ENCODE peak calls at places on chromosomes 5 and 9, in eight cellular contexts. One of them, this sample, is unnamed.

GRCh38 chr9:130948266-130948665 is 9.2 kb upstream of the FIBCD1 start:
- DNase-seq in activated effector memory CD4-positive, alpha-beta T cell treated with Interleukin-2 at 50 U/mL for 16 hours: no peak
- DNase-seq in cardiac fibroblast: no peak
- DNase-seq in Caco-2: no peak
- DNase-seq in effector memory CD8-positive, alpha-beta T cell: no peak
- DNase-seq in mucosa of gallbladder: no peak
- DNase-seq in progenitor cell of endocrine pancreas: no peak
- DNase-seq in GM20000: no peak
- DNase-seq in this sample: no peak

GRCh38 chr9:14424323-14424722 is 110.4 kb upstream of the NFIB start:
- DNase-seq in GM20000: no peak
- DNase-seq in progenitor cell of endocrine pancreas: no peak
- DNase-seq in cardiac fibroblast: no peak
- DNase-seq in effector memory CD8-positive, alpha-beta T cell: no peak
- DNase-seq in mucosa of gallbladder: no peak
- DNase-seq in Caco-2: no peak
- DNase-seq in activated effector memory CD4-positive, alpha-beta T cell treated with Interleukin-2 at 50 U/mL for 16 hours: no peak
- DNase-seq in this sample: no peak

GRCh38 chr5:1772634-1773033 is 27.0 kb downstream of the MRPL36 start:
- DNase-seq in mucosa of gallbladder: no peak
- DNase-seq in activated effector memory CD4-positive, alpha-beta T cell treated with Interleukin-2 at 50 U/mL for 16 hours: no peak
- DNase-seq in effector memory CD8-positive, alpha-beta T cell: no peak
- DNase-seq in GM20000: no peak
- DNase-seq in progenitor cell of endocrine pancreas: no peak
- DNase-seq in cardiac fibroblast: peak
- DNase-seq in Caco-2: peak
- DNase-seq in this sample: peak

GRCh38 chr9:86262436-86262835 is 3.0 kb upstream of the C9orf153 start:
- DNase-seq in Caco-2: no peak
- DNase-seq in progenitor cell of endocrine pancreas: no peak
- DNase-seq in effector memory CD8-positive, alpha-beta T cell: no peak
- DNase-seq in GM20000: no peak
- DNase-seq in cardiac fibroblast: no peak
- DNase-seq in mucosa of gallbladder: no peak
- DNase-seq in activated effector memory CD4-positive, alpha-beta T cell treated with Interleukin-2 at 50 U/mL for 16 hours: no peak
- DNase-seq in this sample: no peak

GRCh38 chr5:114367029-114367428 is 5.2 kb downstream of the KCNN2 start:
- DNase-seq in progenitor cell of endocrine pancreas: no peak
- DNase-seq in GM20000: no peak
- DNase-seq in activated effector memory CD4-positive, alpha-beta T cell treated with Interleukin-2 at 50 U/mL for 16 hours: no peak
- DNase-seq in cardiac fibroblast: peak
- DNase-seq in effector memory CD8-positive, alpha-beta T cell: no peak
- DNase-seq in mucosa of gallbladder: no peak
- DNase-seq in Caco-2: no peak
- DNase-seq in this sample: peak

GRCh38 chr9:93698140-93698908 is 121.9 kb downstream of the PHF2 start:
- DNase-seq in GM20000: no peak
- DNase-seq in effector memory CD8-positive, alpha-beta T cell: no peak
- DNase-seq in activated effector memory CD4-positive, alpha-beta T cell treated with Interleukin-2 at 50 U/mL for 16 hours: no peak
- DNase-seq in mucosa of gallbladder: no peak
- DNase-seq in cardiac fibroblast: no peak
- DNase-seq in Caco-2: no peak
- DNase-seq in progenitor cell of endocrine pancreas: peak
- DNase-seq in this sample: no peak

GRCh38 chr5:88438006-88438405 is 169.4 kb upstream of the TMEM161B start:
- DNase-seq in cardiac fibroblast: no peak
- DNase-seq in GM20000: no peak
- DNase-seq in Caco-2: no peak
- DNase-seq in progenitor cell of endocrine pancreas: no peak
- DNase-seq in activated effector memory CD4-positive, alpha-beta T cell treated with Interleukin-2 at 50 U/mL for 16 hours: no peak
- DNase-seq in mucosa of gallbladder: no peak
- DNase-seq in effector memory CD8-positive, alpha-beta T cell: no peak
- DNase-seq in this sample: no peak

GRCh38 chr9:129221233-129221632 is 43.2 kb upstream of the IER5L start:
- DNase-seq in Caco-2: no peak
- DNase-seq in GM20000: no peak
- DNase-seq in cardiac fibroblast: no peak
- DNase-seq in activated effector memory CD4-positive, alpha-beta T cell treated with Interleukin-2 at 50 U/mL for 16 hours: no peak
- DNase-seq in effector memory CD8-positive, alpha-beta T cell: peak
- DNase-seq in mucosa of gallbladder: no peak
- DNase-seq in progenitor cell of endocrine pancreas: no peak
- DNase-seq in this sample: no peak

GRCh38 chr5:6504677-6505414 is 56.2 kb downstream of the UBE2QL1 start:
- DNase-seq in GM20000: no peak
- DNase-seq in effector memory CD8-positive, alpha-beta T cell: no peak
- DNase-seq in mucosa of gallbladder: no peak
- DNase-seq in activated effector memory CD4-positive, alpha-beta T cell treated with Interleukin-2 at 50 U/mL for 16 hours: no peak
- DNase-seq in Caco-2: no peak
- DNase-seq in cardiac fibroblast: no peak
- DNase-seq in progenitor cell of endocrine pancreas: no peak
- DNase-seq in this sample: no peak

GRCh38 chr5:34717426-34718327 is 61.5 kb downstream of the RAI14 start:
- DNase-seq in activated effector memory CD4-positive, alpha-beta T cell treated with Interleukin-2 at 50 U/mL for 16 hours: no peak
- DNase-seq in GM20000: no peak
- DNase-seq in Caco-2: no peak
- DNase-seq in mucosa of gallbladder: no peak
- DNase-seq in cardiac fibroblast: peak
- DNase-seq in effector memory CD8-positive, alpha-beta T cell: no peak
- DNase-seq in progenitor cell of endocrine pancreas: no peak
- DNase-seq in this sample: peak

GRCh38 chr5:120538149-120538548 is 74.0 kb downstream of the PRR16 start:
- DNase-seq in GM20000: no peak
- DNase-seq in progenitor cell of endocrine pancreas: no peak
- DNase-seq in activated effector memory CD4-positive, alpha-beta T cell treated with Interleukin-2 at 50 U/mL for 16 hours: no peak
- DNase-seq in cardiac fibroblast: no peak
- DNase-seq in Caco-2: no peak
- DNase-seq in effector memory CD8-positive, alpha-beta T cell: no peak
- DNase-seq in mucosa of gallbladder: no peak
- DNase-seq in this sample: no peak

GRCh38 chr5:115423541-115423940 is 121.0 kb downstream of the FEM1C start:
- DNase-seq in Caco-2: no peak
- DNase-seq in GM20000: no peak
- DNase-seq in mucosa of gallbladder: peak
- DNase-seq in cardiac fibroblast: peak
- DNase-seq in activated effector memory CD4-positive, alpha-beta T cell treated with Interleukin-2 at 50 U/mL for 16 hours: no peak
- DNase-seq in effector memory CD8-positive, alpha-beta T cell: no peak
- DNase-seq in progenitor cell of endocrine pancreas: no peak
- DNase-seq in this sample: no peak

GRCh38 chr5:142946547-142947426 is 176.6 kb downstream of the ARHGAP26 start:
- DNase-seq in Caco-2: no peak
- DNase-seq in activated effector memory CD4-positive, alpha-beta T cell treated with Interleukin-2 at 50 U/mL for 16 hours: no peak
- DNase-seq in GM20000: no peak
- DNase-seq in effector memory CD8-positive, alpha-beta T cell: no peak
- DNase-seq in progenitor cell of endocrine pancreas: no peak
- DNase-seq in mucosa of gallbladder: no peak
- DNase-seq in cardiac fibroblast: no peak
- DNase-seq in this sample: no peak

GRCh38 chr9:135951889-135952663 is 9.1 kb downstream of the UBAC1 start:
- DNase-seq in activated effector memory CD4-positive, alpha-beta T cell treated with Interleukin-2 at 50 U/mL for 16 hours: no peak
- DNase-seq in effector memory CD8-positive, alpha-beta T cell: no peak
- DNase-seq in Caco-2: no peak
- DNase-seq in progenitor cell of endocrine pancreas: no peak
- DNase-seq in cardiac fibroblast: peak
- DNase-seq in mucosa of gallbladder: no peak
- DNase-seq in GM20000: no peak
- DNase-seq in this sample: no peak

GRCh38 chr5:127330116-127330515 is 39.5 kb downstream of the MEGF10 start:
- DNase-seq in cardiac fibroblast: no peak
- DNase-seq in activated effector memory CD4-positive, alpha-beta T cell treated with Interleukin-2 at 50 U/mL for 16 hours: no peak
- DNase-seq in GM20000: no peak
- DNase-seq in Caco-2: no peak
- DNase-seq in effector memory CD8-positive, alpha-beta T cell: no peak
- DNase-seq in mucosa of gallbladder: no peak
- DNase-seq in progenitor cell of endocrine pancreas: no peak
- DNase-seq in this sample: no peak

GRCh38 chr9:126700903-126701819 is 87.4 kb downstream of the LMX1B start:
- DNase-seq in progenitor cell of endocrine pancreas: no peak
- DNase-seq in activated effector memory CD4-positive, alpha-beta T cell treated with Interleukin-2 at 50 U/mL for 16 hours: no peak
- DNase-seq in Caco-2: no peak
- DNase-seq in cardiac fibroblast: no peak
- DNase-seq in effector memory CD8-positive, alpha-beta T cell: no peak
- DNase-seq in GM20000: no peak
- DNase-seq in mucosa of gallbladder: no peak
- DNase-seq in this sample: no peak

GRCh38 chr9:96523429-96523828 is 73.5 kb downstream of the HABP4 start:
- DNase-seq in cardiac fibroblast: peak
- DNase-seq in GM20000: no peak
- DNase-seq in activated effector memory CD4-positive, alpha-beta T cell treated with Interleukin-2 at 50 U/mL for 16 hours: no peak
- DNase-seq in progenitor cell of endocrine pancreas: no peak
- DNase-seq in Caco-2: no peak
- DNase-seq in mucosa of gallbladder: peak
- DNase-seq in effector memory CD8-positive, alpha-beta T cell: no peak
- DNase-seq in this sample: no peak

GRCh38 chr9:75085640-75086039 is 2.3 kb downstream of the NMRK1 start:
- DNase-seq in cardiac fibroblast: no peak
- DNase-seq in GM20000: no peak
- DNase-seq in Caco-2: no peak
- DNase-seq in progenitor cell of endocrine pancreas: no peak
- DNase-seq in effector memory CD8-positive, alpha-beta T cell: no peak
- DNase-seq in mucosa of gallbladder: no peak
- DNase-seq in activated effector memory CD4-positive, alpha-beta T cell treated with Interleukin-2 at 50 U/mL for 16 hours: no peak
- DNase-seq in this sample: no peak

GRCh38 chr5:3143382-3143781 is 391.9 kb upstream of the IRX2 start:
- DNase-seq in Caco-2: no peak
- DNase-seq in mucosa of gallbladder: no peak
- DNase-seq in cardiac fibroblast: no peak
- DNase-seq in GM20000: no peak
- DNase-seq in effector memory CD8-positive, alpha-beta T cell: no peak
- DNase-seq in progenitor cell of endocrine pancreas: no peak
- DNase-seq in activated effector memory CD4-positive, alpha-beta T cell treated with Interleukin-2 at 50 U/mL for 16 hours: no peak
- DNase-seq in this sample: no peak

GRCh38 chr9:130298663-130299279 is 33.2 kb downstream of the HMCN2 start:
- DNase-seq in activated effector memory CD4-positive, alpha-beta T cell treated with Interleukin-2 at 50 U/mL for 16 hours: no peak
- DNase-seq in mucosa of gallbladder: no peak
- DNase-seq in effector memory CD8-positive, alpha-beta T cell: no peak
- DNase-seq in Caco-2: peak
- DNase-seq in GM20000: no peak
- DNase-seq in cardiac fibroblast: no peak
- DNase-seq in progenitor cell of endocrine pancreas: peak
- DNase-seq in this sample: peak

GRCh38 chr5:14250094-14250777 is 107.1 kb downstream of the TRIO start:
- DNase-seq in effector memory CD8-positive, alpha-beta T cell: no peak
- DNase-seq in mucosa of gallbladder: peak
- DNase-seq in GM20000: no peak
- DNase-seq in activated effector memory CD4-positive, alpha-beta T cell treated with Interleukin-2 at 50 U/mL for 16 hours: no peak
- DNase-seq in progenitor cell of endocrine pancreas: no peak
- DNase-seq in cardiac fibroblast: peak
- DNase-seq in Caco-2: peak
- DNase-seq in this sample: no peak

GRCh38 chr9:127549771-127550170 is 62.3 kb upstream of the STXBP1 start:
- DNase-seq in effector memory CD8-positive, alpha-beta T cell: no peak
- DNase-seq in cardiac fibroblast: no peak
- DNase-seq in Caco-2: no peak
- DNase-seq in GM20000: no peak
- DNase-seq in mucosa of gallbladder: no peak
- DNase-seq in progenitor cell of endocrine pancreas: no peak
- DNase-seq in activated effector memory CD4-positive, alpha-beta T cell treated with Interleukin-2 at 50 U/mL for 16 hours: no peak
- DNase-seq in this sample: no peak

GRCh38 chr5:158382473-158382872 is 523.5 kb upstream of the CLINT1 start:
- DNase-seq in mucosa of gallbladder: peak
- DNase-seq in effector memory CD8-positive, alpha-beta T cell: no peak
- DNase-seq in GM20000: peak
- DNase-seq in progenitor cell of endocrine pancreas: no peak
- DNase-seq in cardiac fibroblast: peak
- DNase-seq in activated effector memory CD4-positive, alpha-beta T cell treated with Interleukin-2 at 50 U/mL for 16 hours: no peak
- DNase-seq in Caco-2: no peak
- DNase-seq in this sample: peak

GRCh38 chr5:29896651-29897050 is 1296.8 kb upstream of the CDH6 start:
- DNase-seq in progenitor cell of endocrine pancreas: no peak
- DNase-seq in GM20000: no peak
- DNase-seq in cardiac fibroblast: no peak
- DNase-seq in effector memory CD8-positive, alpha-beta T cell: no peak
- DNase-seq in mucosa of gallbladder: no peak
- DNase-seq in Caco-2: no peak
- DNase-seq in activated effector memory CD4-positive, alpha-beta T cell treated with Interleukin-2 at 50 U/mL for 16 hours: no peak
- DNase-seq in this sample: no peak

GRCh38 chr5:72478684-72479083 is 28.5 kb downstream of the ZNF366 start:
- DNase-seq in cardiac fibroblast: peak
- DNase-seq in Caco-2: no peak
- DNase-seq in mucosa of gallbladder: no peak
- DNase-seq in GM20000: no peak
- DNase-seq in progenitor cell of endocrine pancreas: no peak
- DNase-seq in effector memory CD8-positive, alpha-beta T cell: no peak
- DNase-seq in activated effector memory CD4-positive, alpha-beta T cell treated with Interleukin-2 at 50 U/mL for 16 hours: no peak
- DNase-seq in this sample: no peak

GRCh38 chr5:149181702-149182101 is 40.4 kb downstream of the ABLIM3 start:
- DNase-seq in GM20000: no peak
- DNase-seq in cardiac fibroblast: no peak
- DNase-seq in activated effector memory CD4-positive, alpha-beta T cell treated with Interleukin-2 at 50 U/mL for 16 hours: no peak
- DNase-seq in effector memory CD8-positive, alpha-beta T cell: no peak
- DNase-seq in progenitor cell of endocrine pancreas: no peak
- DNase-seq in mucosa of gallbladder: no peak
- DNase-seq in Caco-2: no peak
- DNase-seq in this sample: no peak

GRCh38 chr5:96572864-96573512 is 89.2 kb upstream of the CAST start:
- DNase-seq in activated effector memory CD4-positive, alpha-beta T cell treated with Interleukin-2 at 50 U/mL for 16 hours: no peak
- DNase-seq in Caco-2: no peak
- DNase-seq in mucosa of gallbladder: no peak
- DNase-seq in cardiac fibroblast: peak
- DNase-seq in GM20000: no peak
- DNase-seq in progenitor cell of endocrine pancreas: no peak
- DNase-seq in effector memory CD8-positive, alpha-beta T cell: no peak
- DNase-seq in this sample: peak

GRCh38 chr5:159440235-159440634 is 109.9 kb upstream of the IL12B start:
- DNase-seq in cardiac fibroblast: no peak
- DNase-seq in GM20000: no peak
- DNase-seq in progenitor cell of endocrine pancreas: no peak
- DNase-seq in activated effector memory CD4-positive, alpha-beta T cell treated with Interleukin-2 at 50 U/mL for 16 hours: no peak
- DNase-seq in effector memory CD8-positive, alpha-beta T cell: no peak
- DNase-seq in Caco-2: no peak
- DNase-seq in mucosa of gallbladder: no peak
- DNase-seq in this sample: no peak

GRCh38 chr5:14193496-14193895 is 50.4 kb downstream of the TRIO start:
- DNase-seq in progenitor cell of endocrine pancreas: no peak
- DNase-seq in mucosa of gallbladder: no peak
- DNase-seq in effector memory CD8-positive, alpha-beta T cell: no peak
- DNase-seq in cardiac fibroblast: peak
- DNase-seq in activated effector memory CD4-positive, alpha-beta T cell treated with Interleukin-2 at 50 U/mL for 16 hours: no peak
- DNase-seq in Caco-2: no peak
- DNase-seq in GM20000: no peak
- DNase-seq in this sample: peak

This sample was measured in lung microvascular endothelial cell.